ENCODE peak calls at places on chromosomes 4 and X, in nine cellular contexts. Z is GM23338; K is ovary; I is CD8-positive, alpha-beta T cell; J is fibroblast of lung; H is kidney epithelial cell; O is uterus; U is fibroblast of the aortic adventitia; G is brain microvascular endothelial cell. C is an unnamed sample.

GRCh38 chr4:65954416-65954815 is 284.1 kb upstream of the EPHA5 start:
- DNase-seq in H (no peak), J (no peak), I (no peak), G (no peak), K (no peak), Z (no peak), O (no peak), U (peak; percentile 12), C (no peak)

GRCh38 chr4:125389713-125390112 is 75.0 kb downstream of the FAT4 start:
- DNase-seq in I (no peak), O (no peak), Z (no peak), U (peak; percentile 96), K (no peak), J (peak; percentile 98), H (peak; percentile 48), G (peak; percentile 83), C (peak; percentile 85)

GRCh38 chr4:110119880-110120279 is 78.5 kb downstream of the ELOVL6 start:
- DNase-seq in K (no peak), O (no peak), H (peak; percentile 35), G (no peak), U (peak; percentile 67), I (no peak), J (peak; percentile 83), Z (no peak), C (peak; percentile 59)

GRCh38 chr4:120454788-120455187 is 388.1 kb upstream of the MAD2L1 start:
- DNase-seq in H (no peak), K (no peak), J (no peak), Z (no peak), I (no peak), U (no peak), O (no peak), G (no peak), C (no peak)

GRCh38 chr4:74640111-74640903 is 154.0 kb downstream of the BTC start:
- DNase-seq in Z (no peak), I (no peak), J (peak; percentile 91), H (peak; percentile 50), K (no peak), O (no peak), U (peak; percentile 88), G (peak; percentile 63), C (no peak)

GRCh38 chr4:87844476-87844875 is 11.7 kb downstream of the MEPE start:
- DNase-seq in J (no peak), H (no peak), K (no peak), G (no peak), U (peak; percentile 38), Z (no peak), O (no peak), I (no peak), C (no peak)

GRCh38 chrX:10971176-10971575 is 140.0 kb upstream of the HCCS start:
- DNase-seq in G (no peak), K (no peak), U (peak; percentile 58), Z (no peak), I (no peak), O (no peak), H (no peak), J (peak; percentile 59), C (no peak)

GRCh38 chr4:87073570-87074470 is 139.0 kb downstream of the AFF1 start:
- DNase-seq in G (no peak), I (peak; percentile 27), H (no peak), K (no peak), O (no peak), Z (no peak), J (no peak), U (peak; percentile 55), C (no peak)

GRCh38 chr4:52199574-52200338 is 148.7 kb downstream of the SPATA18 start:
- DNase-seq in U (peak; percentile 75), J (peak; percentile 3), H (no peak), Z (no peak), I (no peak), O (no peak), G (peak; percentile 7), K (no peak), C (no peak)

GRCh38 chr4:61200991-61201526 is 933 bp downstream of the ADGRL3 start:
- DNase-seq in Z (peak; percentile 74), I (no peak), U (peak; percentile 4), G (peak; percentile 45), H (no peak), K (no peak), J (peak; percentile 40), O (no peak), C (no peak)

GRCh38 chr4:123200417-123200945 is 196.1 kb upstream of the SPRY1 start:
- DNase-seq in Z (no peak), O (no peak), H (no peak), G (no peak), U (peak; percentile 4), I (no peak), J (peak; percentile 11), K (no peak), C (no peak)

GRCh38 chr4:145891958-145892357 is 46.7 kb downstream of the ZNF827 start:
- DNase-seq in G (no peak), I (no peak), U (no peak), Z (peak; percentile 62), O (no peak), H (no peak), K (no peak), J (no peak), C (no peak)

GRCh38 chrX:107107459-107107858 is 11.2 kb downstream of the RBM41 start:
- DNase-seq in O (no peak), Z (no peak), I (no peak), J (peak; percentile 35), G (no peak), H (peak; percentile 1), K (no peak), U (no peak), C (no peak)

GRCh38 chr4:101411926-101412325 is 64.6 kb upstream of the PPP3CA start:
- DNase-seq in I (no peak), O (no peak), K (no peak), J (no peak), Z (no peak), G (no peak), H (no peak), U (no peak), C (no peak)

GRCh38 chr4:158038718-158039117 is 134.1 kb downstream of the GASK1B start:
- DNase-seq in Z (no peak), I (no peak), U (no peak), J (no peak), O (no peak), K (no peak), H (no peak), G (no peak), C (no peak)

GRCh38 chr4:109290918-109291317 is 11.5 kb downstream of the COL25A1 start:
- DNase-seq in J (no peak), G (no peak), I (no peak), O (no peak), Z (no peak), H (no peak), K (no peak), U (no peak), C (no peak)

GRCh38 chr4:88171206-88171605 is 12.8 kb upstream of the ABCG2 start:
- DNase-seq in J (no peak), G (no peak), U (no peak), K (no peak), Z (no peak), I (no peak), O (no peak), H (no peak), C (no peak)

GRCh38 chr4:79235074-79235473 is 90.8 kb downstream of the NAA11 start:
- DNase-seq in O (no peak), U (no peak), J (no peak), G (no peak), H (no peak), Z (no peak), K (no peak), I (no peak), C (no peak)

GRCh38 chr4:59848457-59848856 is 1351.7 kb upstream of the ADGRL3 start:
- DNase-seq in H (no peak), G (no peak), K (no peak), O (no peak), I (no peak), Z (peak; percentile 13), U (no peak), J (no peak), C (no peak)

GRCh38 chr4:140267576-140267975 is 105.9 kb upstream of the SCOC start:
- DNase-seq in Z (peak; percentile 44), K (no peak), J (no peak), I (no peak), G (no peak), H (no peak), U (no peak), O (no peak), C (no peak)

GRCh38 chr4:186587416-186588018 is 32.1 kb upstream of the MTNR1A start:
- DNase-seq in G (peak; percentile 63), O (peak; percentile 60), K (peak; percentile 51), H (no peak), U (peak; percentile 76), J (peak; percentile 41), Z (peak; percentile 75), I (peak; percentile 24), C (no peak)

GRCh38 chr4:38002451-38003071 is 42.4 kb downstream of the PTTG2 start:
- DNase-seq in G (no peak), J (peak; percentile 55), Z (peak; percentile 59), U (no peak), K (no peak), H (peak; percentile 54), I (no peak), O (no peak), C (no peak)

DNA sequence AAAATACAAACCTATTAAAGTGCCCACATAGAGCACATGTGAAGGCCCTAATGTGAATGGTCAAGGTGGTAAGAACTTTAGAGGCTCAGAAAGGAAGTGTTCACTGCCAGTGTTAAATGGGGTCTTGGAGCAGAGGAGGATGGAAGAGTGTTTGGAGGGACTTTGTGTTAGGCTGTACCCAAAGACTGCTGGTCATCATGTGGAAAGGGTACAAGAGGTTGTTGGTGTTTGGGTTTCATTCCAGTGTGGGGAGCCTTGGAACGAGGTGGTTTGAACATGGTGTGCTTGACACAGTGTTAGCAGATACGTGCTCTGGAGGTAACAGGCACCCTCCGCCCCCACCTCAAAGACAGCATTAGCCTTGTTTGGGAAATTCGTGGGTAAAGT is 73.1 kb downstream of the RAPGEF2 start:
- DNase-seq in O (no peak), I (no peak), J (no peak), H (no peak), K (no peak), G (no peak), U (no peak), Z (no peak), C (no peak)
- H3K4me3 ChIP-seq in O (no peak overlapping the region), I (no peak overlapping the region), J (no peak overlapping the region), H (no peak overlapping the region), K (no peak overlapping the region), G (no peak overlapping the region), U (peak overlapping the region; percentile 48), Z (no peak overlapping the region), C (no peak overlapping the region)

GRCh38 chrX:135951291-135951690 is 22.5 kb downstream of the MMGT1 start:
- DNase-seq in Z (no peak), O (no peak), U (no peak), I (no peak), H (no peak), J (no peak), G (no peak), K (no peak), C (no peak)
- TF ChIP-seq CTCF in Z (no peak), O (no peak), U (no peak), I (no peak), H (no peak), J (no peak), G (no peak), K (no peak), C (no peak)

GRCh38 chrX:149314031-149314430 is 191.1 kb downstream of the IDS start:
- DNase-seq in H (no peak), I (no peak), U (peak; percentile 23), O (no peak), J (peak; percentile 33), Z (no peak), G (peak; percentile 22), K (no peak), C (peak; percentile 1)
- H3K4me3 ChIP-seq in H (no peak overlapping the region), I (no peak overlapping the region), U (no peak overlapping the region), O (no peak overlapping the region), J (no peak overlapping the region), Z (no peak overlapping the region), G (no peak overlapping the region), K (no peak overlapping the region), C (no peak overlapping the region)

GRCh38 chr4:104146048-104146447 is 348.6 kb downstream of the CXXC4 start:
- DNase-seq in O (no peak), J (no peak), K (no peak), G (no peak), I (no peak), U (no peak), H (no peak), Z (no peak), C (no peak)
- TF ChIP-seq CTCF in O (no peak), J (no peak), K (no peak), G (no peak), I (no peak), U (no peak), H (no peak), Z (no peak), C (no peak)

C was measured in AG04449.